ENCODE peak calls at places on chromosomes 1 and 21, in five cellular contexts. H is fibroblast of lung; D is NCI-H1417; O is AG20443; K is stimulated activated CD4-positive, alpha-beta T cell treated with anti-CD3 and anti-CD28 coated beads, TNF-alpha, amount 100 ng/mL, for 4 hours. P is an unnamed sample.

GRCh38 chr1:227805606-227806197 is 9.8 kb upstream of the PRSS38 start:
- DNase-seq in K (no peak), D (no peak), H (peak; percentile 99), O (peak; percentile 87), P (no peak)

GRCh38 chr21:34974162-34974981 is 74.7 kb downstream of the RUNX1 start:
- DNase-seq in H (no peak), O (no peak), K (no peak), D (no peak), P (peak; percentile 17)

GRCh38 chr1:51295926-51296325 is 34.4 kb downstream of the TTC39A start:
- DNase-seq in O (no peak), D (no peak), H (no peak), K (no peak), P (no peak)

GRCh38 chr1:206050655-206051235 is 2.2 kb upstream of the RHEX start:
- DNase-seq in H (peak; percentile 18), O (no peak), D (no peak), K (peak; percentile 19), P (peak; percentile 9)

GRCh38 chr1:198437352-198437751 is 103.1 kb downstream of the ATP6V1G3 start:
- DNase-seq in K (no peak), H (peak; percentile 72), O (peak; percentile 48), D (no peak), P (no peak)

GRCh38 chr1:961132-961652 is 808 bp downstream of the KLHL17 start:
- DNase-seq in O (peak; percentile 59), H (no peak), K (no peak), D (no peak), P (no peak)

GRCh38 chr1:153730468-153730988 is 2.7 kb downstream of the INTS3 start:
- DNase-seq in D (no peak), O (no peak), H (no peak), K (no peak), P (no peak)

GRCh38 chr1:30740952-30741894 is 16.4 kb downstream of the LAPTM5 start:
- DNase-seq in K (no peak), O (no peak), D (no peak), H (peak; percentile 35), P (no peak)

GRCh38 chr1:37808369-37809319 is 636 bp upstream of the YRDC start:
- DNase-seq in K (peak; percentile 22), D (peak; percentile 90), H (peak; percentile 79), O (peak; percentile 96), P (no peak)

GRCh38 chr1:112625696-112626095 is 6.1 kb downstream of the CAPZA1 start:
- DNase-seq in H (peak; percentile 50), D (no peak), K (no peak), O (no peak), P (no peak)

GRCh38 chr1:173474097-173474779 is 2.9 kb upstream of the PRDX6 start:
- DNase-seq in O (no peak), K (no peak), H (no peak), D (no peak), P (no peak)

GRCh38 chr1:20992327-20993056 is 184.2 kb downstream of the EIF4G3 start:
- DNase-seq in K (no peak), H (peak; percentile 17), D (no peak), O (peak; percentile 13), P (no peak)

GRCh38 chr1:238318294-238318908 is 427.7 kb upstream of the ZP4 start:
- DNase-seq in D (no peak), O (no peak), K (no peak), H (no peak), P (no peak)

GRCh38 chr1:206975313-206975712 is 5.1 kb upstream of the FCAMR start:
- DNase-seq in K (no peak), D (no peak), H (no peak), O (no peak), P (no peak)

GRCh38 chr1:168419746-168420145 is 124.1 kb downstream of the XCL2 start:
- DNase-seq in K (no peak), H (peak; percentile 57), D (no peak), O (peak; percentile 53), P (no peak)

GRCh38 chr1:13228343-13228781 is 2.4 kb upstream of the PRAMEF18 start:
- DNase-seq in D (no peak), K (no peak), O (no peak), H (no peak), P (peak; percentile 25)

GRCh38 chr21:40845621-40846020 is 1.3 kb downstream of the DSCAM start:
- DNase-seq in K (no peak), O (no peak), D (no peak), H (peak; percentile 58), P (no peak)

GRCh38 chr1:194300340-194300739 is 1113.9 kb upstream of the B3GALT2 start:
- DNase-seq in D (no peak), H (no peak), O (no peak), K (no peak), P (no peak)

GRCh38 chr1:221315330-221315729 is 426.6 kb downstream of the DUSP10 start:
- DNase-seq in K (no peak), O (peak; percentile 66), D (no peak), H (peak; percentile 85), P (no peak)

GRCh38 chr1:6599141-6599975 is 3.3 kb downstream of the KLHL21 start:
- DNase-seq in K (no peak), O (no peak), D (no peak), H (peak; percentile 46), P (no peak)

GRCh38 chr1:154998201-154998780 is 4.3 kb upstream of the ZBTB7B start:
- DNase-seq in D (no peak), K (no peak), O (no peak), H (no peak), P (no peak)

GRCh38 chr21:41482980-41483379 is 25.0 kb downstream of the TMPRSS2 start:
- DNase-seq in K (no peak), D (no peak), H (no peak), O (no peak), P (no peak)

GRCh38 chr1:53025778-53026131 is 36.3 kb upstream of the PODN start:
- DNase-seq in O (no peak), H (no peak), D (no peak), K (no peak), P (no peak)

GRCh38 chr1:55970711-55971110 is 608.7 kb downstream of the PLPP3 start:
- DNase-seq in O (peak; percentile 60), K (no peak), D (no peak), H (peak; percentile 87), P (no peak)

GRCh38 chr1:20884513-20884912 is 97.4 kb upstream of the HP1BP3 start:
- DNase-seq in K (no peak), O (no peak), D (no peak), H (no peak), P (no peak)

GRCh38 chr21:26409735-26410134 is 163.4 kb downstream of the CYYR1 start:
- DNase-seq in K (no peak), D (no peak), H (no peak), O (peak; percentile 18), P (no peak)